ENCODE peak calls at places on chromosomes 2 and 18, in six cellular contexts. O is K562, R is IMR-90, D is HepG2, C is SK-N-SH, K is GM12878. T is an unnamed sample.

GRCh38 chr2:154844513-154844912 is 146.0 kb downstream of the KCNJ3 start:
- DNase-seq in O (no peak), R (no peak), D (no peak), C (no peak), K (no peak), T (no peak)

GRCh38 chr2:9844581-9844980 is 1.3 kb downstream of the TAF1B start:
- DNase-seq in O (no peak), R (peak), D (no peak), C (no peak), K (peak), T (no peak)

GRCh38 chr2:10900216-10901109 is 11.3 kb upstream of the KCNF1 start:
- DNase-seq in O (peak), R (peak), D (peak), C (peak), K (no peak), T (peak)

GRCh38 chr18:3083776-3084175 is 70.8 kb upstream of the LPIN2 start:
- DNase-seq in O (no peak), R (no peak), D (no peak), C (no peak), K (no peak), T (no peak)

GRCh38 chr2:143564419-143564818 is 435.2 kb downstream of the ARHGAP15 start:
- DNase-seq in O (no peak), R (no peak), D (no peak), C (no peak), K (peak), T (no peak)

GRCh38 chr2:134325696-134326095 is 71.8 kb downstream of the MGAT5 start:
- DNase-seq in O (no peak), R (no peak), D (no peak), C (no peak), K (no peak), T (no peak)

GRCh38 chr2:80238692-80239469 is 65.7 kb downstream of the LRRTM1 start:
- DNase-seq in O (peak), R (peak), D (peak), C (peak), K (no peak), T (peak)

GRCh38 chr2:222688912-222689311 is 17.5 kb downstream of the MOGAT1 start:
- DNase-seq in O (no peak), R (no peak), D (no peak), C (no peak), K (no peak), T (no peak)

GRCh38 chr2:127081826-127082633 is 24.9 kb downstream of the BIN1 start:
- DNase-seq in O (peak), R (peak), D (no peak), C (no peak), K (no peak), T (no peak)

GRCh38 chr2:127054996-127055785 is 51.8 kb downstream of the BIN1 start:
- DNase-seq in O (no peak), R (no peak), D (no peak), C (no peak), K (no peak), T (no peak)

GRCh38 chr2:191933307-191934105 is 86.6 kb upstream of the CAVIN2 start:
- DNase-seq in O (no peak), R (peak), D (no peak), C (no peak), K (peak), T (no peak)

GRCh38 chr18:37483221-37483971 is 82.2 kb downstream of the CELF4 start:
- DNase-seq in O (peak), R (peak), D (no peak), C (no peak), K (no peak), T (no peak)

GRCh38 chr2:9914384-9915065 is 37.0 kb upstream of the GRHL1 start:
- DNase-seq in O (peak), R (peak), D (no peak), C (no peak), K (peak), T (peak)

GRCh38 chr2:241982711-241983570 is 113.4 kb downstream of the RTP5 start:
- DNase-seq in O (no peak), R (no peak), D (no peak), C (no peak), K (no peak), T (no peak)

GRCh38 chr18:50356036-50356945 is 18.6 kb upstream of the SKA1 start:
- DNase-seq in O (no peak), R (no peak), D (peak), C (no peak), K (peak), T (no peak)

GRCh38 chr2:19863303-19864041 is 38.3 kb downstream of the TTC32 start:
- DNase-seq in O (peak), R (peak), D (peak), C (peak), K (no peak), T (peak)

GRCh38 chr2:170766693-170767092 is 3.5 kb upstream of the ERICH2 start:
- DNase-seq in O (no peak), R (no peak), D (peak), C (no peak), K (no peak), T (no peak)

GRCh38 chr2:96264086-96264485 is 1.7 kb downstream of the TMEM127 start:
- DNase-seq in O (no peak), R (peak), D (no peak), C (peak), K (no peak), T (no peak)

GRCh38 chr2:10619643-10620042 is 70.1 kb downstream of the NOL10 start:
- DNase-seq in O (no peak), R (peak), D (no peak), C (no peak), K (no peak), T (no peak)

GRCh38 chr18:42178381-42179080 is 223.5 kb downstream of the PIK3C3 start:
- DNase-seq in O (no peak), R (no peak), D (no peak), C (no peak), K (no peak), T (no peak)

GRCh38 chr18:42183746-42184145 is 228.7 kb downstream of the PIK3C3 start:
- DNase-seq in O (no peak), R (peak), D (no peak), C (no peak), K (no peak), T (peak)

GRCh38 chr18:42182728-42183700 is 228.0 kb downstream of the PIK3C3 start:
- DNase-seq in O (no peak), R (no peak), D (no peak), C (no peak), K (no peak), T (no peak)

GRCh38 chr18:42184685-42185477 is 229.8 kb downstream of the PIK3C3 start:
- DNase-seq in O (no peak), R (no peak), D (no peak), C (no peak), K (no peak), T (no peak)

GRCh38 chr18:42181474-42181873 is 226.4 kb downstream of the PIK3C3 start:
- DNase-seq in O (no peak), R (no peak), D (no peak), C (no peak), K (no peak), T (no peak)
- H3K27ac ChIP-seq in O (no peak), R (no peak), D (no peak), C (no peak), K (no peak), T (no peak)

GRCh38 chr2:833180-833579 is 117.5 kb upstream of the SNTG2 start:
- DNase-seq in O (no peak), R (no peak), D (no peak), C (no peak), K (no peak), T (no peak)
- TF ChIP-seq SMC3 in O (no peak), R (no peak), D (no peak), C (no peak), K (no peak), T (no peak)

GRCh38 chr2:164839914-164840457 is 1.6 kb downstream of the COBLL1 start:
- DNase-seq in O (no peak), R (peak), D (peak), C (no peak), K (no peak), T (no peak)
- H3K27ac ChIP-seq in O (no peak), R (no peak), D (peak), C (no peak), K (no peak), T (no peak)

DNA sequence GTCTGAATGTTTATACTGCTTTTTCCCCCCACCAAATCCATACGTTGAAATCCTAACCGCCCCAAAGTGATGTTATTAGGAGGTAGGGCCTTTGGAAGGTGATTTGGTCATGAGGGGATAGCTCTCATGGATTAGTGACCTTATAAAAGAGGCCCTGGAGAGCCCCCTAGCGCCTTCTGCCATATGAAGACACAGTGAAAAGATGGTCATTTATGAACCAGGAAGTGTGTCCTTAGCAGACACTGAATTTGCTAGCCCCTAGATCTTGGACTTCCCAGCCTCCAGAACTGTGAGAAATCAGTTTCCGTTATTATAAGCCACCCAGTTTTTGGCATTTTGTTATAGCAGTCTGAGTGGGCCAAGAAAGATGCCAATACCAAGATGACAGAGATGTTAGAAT is 7.2 kb upstream of the TSN start:
- DNase-seq in O (no peak), R (peak), D (peak), C (no peak), K (no peak), T (no peak)
- TF ChIP-seq SMC3 in O (peak), R (peak), D (peak), C (no peak), K (no peak), T (peak)

T was measured in A549.